ENCODE peak calls at places on chromosomes 6 and 20, in four cellular contexts. One of them, this sample, is unnamed.

GRCh38 chr6:37314803-37315515 is 38.8 kb upstream of the RNF8 start:
- DNase-seq in Caki2: peak
- DNase-seq in T-helper 2 cell treated with Interferon-gamma antibody and Interleukin-4, amounts not matched to agents 5 μg/mL and 100 μg/mL, for 36 hours: peak
- DNase-seq in left ventricle myocardium inferior: no peak
- DNase-seq in this sample: no peak

GRCh38 chr6:98636941-98637340 is 197.4 kb upstream of the POU3F2 start:
- DNase-seq in T-helper 2 cell treated with Interferon-gamma antibody and Interleukin-4, amounts not matched to agents 5 μg/mL and 100 μg/mL, for 36 hours: no peak
- DNase-seq in left ventricle myocardium inferior: no peak
- DNase-seq in Caki2: no peak
- DNase-seq in this sample: no peak

GRCh38 chr6:47066418-47066817 is 24.3 kb upstream of the ADGRF1 start:
- DNase-seq in T-helper 2 cell treated with Interferon-gamma antibody and Interleukin-4, amounts not matched to agents 5 μg/mL and 100 μg/mL, for 36 hours: no peak
- DNase-seq in left ventricle myocardium inferior: no peak
- DNase-seq in Caki2: no peak
- DNase-seq in this sample: no peak

GRCh38 chr6:4017058-4017457 is 61.9 kb downstream of the FAM217A start:
- DNase-seq in left ventricle myocardium inferior: no peak
- DNase-seq in Caki2: no peak
- DNase-seq in T-helper 2 cell treated with Interferon-gamma antibody and Interleukin-4, amounts not matched to agents 5 μg/mL and 100 μg/mL, for 36 hours: no peak
- DNase-seq in this sample: no peak

GRCh38 chr6:129015721-129016120 is 132.8 kb downstream of the LAMA2 start:
- DNase-seq in left ventricle myocardium inferior: no peak
- DNase-seq in Caki2: no peak
- DNase-seq in T-helper 2 cell treated with Interferon-gamma antibody and Interleukin-4, amounts not matched to agents 5 μg/mL and 100 μg/mL, for 36 hours: no peak
- DNase-seq in this sample: no peak

GRCh38 chr6:37559060-37559459 is 59.4 kb upstream of the CCDC167 start:
- DNase-seq in Caki2: no peak
- DNase-seq in T-helper 2 cell treated with Interferon-gamma antibody and Interleukin-4, amounts not matched to agents 5 μg/mL and 100 μg/mL, for 36 hours: no peak
- DNase-seq in left ventricle myocardium inferior: no peak
- DNase-seq in this sample: no peak

GRCh38 chr6:34536251-34536958 is 19.7 kb downstream of the SPDEF start:
- DNase-seq in left ventricle myocardium inferior: no peak
- DNase-seq in Caki2: no peak
- DNase-seq in T-helper 2 cell treated with Interferon-gamma antibody and Interleukin-4, amounts not matched to agents 5 μg/mL and 100 μg/mL, for 36 hours: no peak
- DNase-seq in this sample: no peak

GRCh38 chr6:89840538-89840937 is 10.9 kb downstream of the CASP8AP2 start:
- DNase-seq in left ventricle myocardium inferior: no peak
- DNase-seq in Caki2: peak
- DNase-seq in T-helper 2 cell treated with Interferon-gamma antibody and Interleukin-4, amounts not matched to agents 5 μg/mL and 100 μg/mL, for 36 hours: no peak
- DNase-seq in this sample: no peak

GRCh38 chr6:39770476-39770875 is 21.7 kb upstream of the DAAM2 start:
- DNase-seq in T-helper 2 cell treated with Interferon-gamma antibody and Interleukin-4, amounts not matched to agents 5 μg/mL and 100 μg/mL, for 36 hours: no peak
- DNase-seq in left ventricle myocardium inferior: no peak
- DNase-seq in Caki2: no peak
- DNase-seq in this sample: no peak

GRCh38 chr6:115441671-115442070 is 619.0 kb downstream of the FRK start:
- DNase-seq in T-helper 2 cell treated with Interferon-gamma antibody and Interleukin-4, amounts not matched to agents 5 μg/mL and 100 μg/mL, for 36 hours: no peak
- DNase-seq in left ventricle myocardium inferior: no peak
- DNase-seq in Caki2: no peak
- DNase-seq in this sample: no peak

GRCh38 chr6:21679761-21680265 is 86.3 kb downstream of the SOX4 start:
- DNase-seq in T-helper 2 cell treated with Interferon-gamma antibody and Interleukin-4, amounts not matched to agents 5 μg/mL and 100 μg/mL, for 36 hours: no peak
- DNase-seq in Caki2: peak
- DNase-seq in left ventricle myocardium inferior: no peak
- DNase-seq in this sample: no peak

GRCh38 chr6:32073066-32073465 is 34.9 kb downstream of the CYP21A2 start:
- DNase-seq in Caki2: no peak
- DNase-seq in T-helper 2 cell treated with Interferon-gamma antibody and Interleukin-4, amounts not matched to agents 5 μg/mL and 100 μg/mL, for 36 hours: no peak
- DNase-seq in left ventricle myocardium inferior: no peak
- DNase-seq in this sample: no peak

GRCh38 chr6:152416652-152417051 is 220.5 kb downstream of the SYNE1 start:
- DNase-seq in T-helper 2 cell treated with Interferon-gamma antibody and Interleukin-4, amounts not matched to agents 5 μg/mL and 100 μg/mL, for 36 hours: no peak
- DNase-seq in Caki2: no peak
- DNase-seq in left ventricle myocardium inferior: no peak
- DNase-seq in this sample: no peak

GRCh38 chr20:18778993-18779392 is 34.6 kb upstream of the SCP2D1 start:
- DNase-seq in T-helper 2 cell treated with Interferon-gamma antibody and Interleukin-4, amounts not matched to agents 5 μg/mL and 100 μg/mL, for 36 hours: no peak
- DNase-seq in left ventricle myocardium inferior: no peak
- DNase-seq in Caki2: no peak
- DNase-seq in this sample: no peak

GRCh38 chr20:10523438-10523837 is 88.3 kb downstream of the SLX4IP start:
- DNase-seq in T-helper 2 cell treated with Interferon-gamma antibody and Interleukin-4, amounts not matched to agents 5 μg/mL and 100 μg/mL, for 36 hours: no peak
- DNase-seq in left ventricle myocardium inferior: no peak
- DNase-seq in Caki2: peak
- DNase-seq in this sample: no peak

GRCh38 chr6:29628419-29629281 is 4.3 kb downstream of the GABBR1 start:
- DNase-seq in T-helper 2 cell treated with Interferon-gamma antibody and Interleukin-4, amounts not matched to agents 5 μg/mL and 100 μg/mL, for 36 hours: peak
- DNase-seq in left ventricle myocardium inferior: peak
- DNase-seq in Caki2: peak
- DNase-seq in this sample: peak

GRCh38 chr20:34112600-34113061 is 588 bp upstream of the EIF2S2 start:
- DNase-seq in Caki2: no peak
- DNase-seq in left ventricle myocardium inferior: no peak
- DNase-seq in T-helper 2 cell treated with Interferon-gamma antibody and Interleukin-4, amounts not matched to agents 5 μg/mL and 100 μg/mL, for 36 hours: no peak
- DNase-seq in this sample: peak

GRCh38 chr6:16684896-16685554 is 76.2 kb downstream of the ATXN1 start:
- DNase-seq in Caki2: peak
- DNase-seq in T-helper 2 cell treated with Interferon-gamma antibody and Interleukin-4, amounts not matched to agents 5 μg/mL and 100 μg/mL, for 36 hours: peak
- DNase-seq in left ventricle myocardium inferior: no peak
- DNase-seq in this sample: no peak

GRCh38 chr20:6492396-6493055 is 275.0 kb upstream of the BMP2 start:
- DNase-seq in left ventricle myocardium inferior: no peak
- DNase-seq in T-helper 2 cell treated with Interferon-gamma antibody and Interleukin-4, amounts not matched to agents 5 μg/mL and 100 μg/mL, for 36 hours: no peak
- DNase-seq in Caki2: peak
- DNase-seq in this sample: no peak

GRCh38 chr6:76052314-76052713 is 20.1 kb downstream of the IMPG1 start:
- DNase-seq in Caki2: no peak
- DNase-seq in T-helper 2 cell treated with Interferon-gamma antibody and Interleukin-4, amounts not matched to agents 5 μg/mL and 100 μg/mL, for 36 hours: no peak
- DNase-seq in left ventricle myocardium inferior: no peak
- DNase-seq in this sample: no peak

GRCh38 chr6:3532296-3532916 is 75.6 kb upstream of the SLC22A23 start:
- DNase-seq in T-helper 2 cell treated with Interferon-gamma antibody and Interleukin-4, amounts not matched to agents 5 μg/mL and 100 μg/mL, for 36 hours: no peak
- DNase-seq in Caki2: no peak
- DNase-seq in left ventricle myocardium inferior: no peak
- DNase-seq in this sample: no peak

GRCh38 chr6:151388997-151389639 is 2.2 kb downstream of the ZBTB2 start:
- DNase-seq in T-helper 2 cell treated with Interferon-gamma antibody and Interleukin-4, amounts not matched to agents 5 μg/mL and 100 μg/mL, for 36 hours: no peak
- DNase-seq in left ventricle myocardium inferior: no peak
- DNase-seq in Caki2: no peak
- DNase-seq in this sample: no peak

GRCh38 chr6:135358907-135359459 is 138.6 kb downstream of the AHI1 start:
- DNase-seq in left ventricle myocardium inferior: no peak
- DNase-seq in T-helper 2 cell treated with Interferon-gamma antibody and Interleukin-4, amounts not matched to agents 5 μg/mL and 100 μg/mL, for 36 hours: no peak
- DNase-seq in Caki2: no peak
- DNase-seq in this sample: no peak

GRCh38 chr6:82589509-82590206 is 226.0 kb downstream of the TPBG start:
- DNase-seq in left ventricle myocardium inferior: no peak
- DNase-seq in Caki2: peak
- DNase-seq in T-helper 2 cell treated with Interferon-gamma antibody and Interleukin-4, amounts not matched to agents 5 μg/mL and 100 μg/mL, for 36 hours: no peak
- DNase-seq in this sample: no peak

GRCh38 chr6:42022755-42023384 is 27.5 kb upstream of the TAF8 start:
- DNase-seq in Caki2: no peak
- DNase-seq in left ventricle myocardium inferior: no peak
- DNase-seq in T-helper 2 cell treated with Interferon-gamma antibody and Interleukin-4, amounts not matched to agents 5 μg/mL and 100 μg/mL, for 36 hours: no peak
- DNase-seq in this sample: no peak

GRCh38 chr6:40349566-40350192 is 237.5 kb downstream of the LRFN2 start:
- DNase-seq in left ventricle myocardium inferior: no peak
- DNase-seq in T-helper 2 cell treated with Interferon-gamma antibody and Interleukin-4, amounts not matched to agents 5 μg/mL and 100 μg/mL, for 36 hours: no peak
- DNase-seq in Caki2: no peak
- DNase-seq in this sample: no peak

GRCh38 chr6:23106951-23107350 is 537.6 kb downstream of the HDGFL1 start:
- DNase-seq in T-helper 2 cell treated with Interferon-gamma antibody and Interleukin-4, amounts not matched to agents 5 μg/mL and 100 μg/mL, for 36 hours: no peak
- DNase-seq in left ventricle myocardium inferior: no peak
- DNase-seq in Caki2: no peak
- DNase-seq in this sample: no peak

GRCh38 chr6:49664817-49665216 is 28.2 kb upstream of the RHAG start:
- DNase-seq in Caki2: no peak
- DNase-seq in left ventricle myocardium inferior: no peak
- DNase-seq in T-helper 2 cell treated with Interferon-gamma antibody and Interleukin-4, amounts not matched to agents 5 μg/mL and 100 μg/mL, for 36 hours: no peak
- DNase-seq in this sample: no peak

GRCh38 chr6:18609715-18610114 is 222.6 kb downstream of the RNF144B start:
- DNase-seq in T-helper 2 cell treated with Interferon-gamma antibody and Interleukin-4, amounts not matched to agents 5 μg/mL and 100 μg/mL, for 36 hours: no peak
- DNase-seq in Caki2: peak
- DNase-seq in left ventricle myocardium inferior: no peak
- DNase-seq in this sample: no peak

GRCh38 chr6:133343220-133343619 is 102.1 kb downstream of the EYA4 start:
- DNase-seq in Caki2: no peak
- DNase-seq in left ventricle myocardium inferior: no peak
- DNase-seq in T-helper 2 cell treated with Interferon-gamma antibody and Interleukin-4, amounts not matched to agents 5 μg/mL and 100 μg/mL, for 36 hours: no peak
- DNase-seq in this sample: no peak

GRCh38 chr20:1712634-1713625 is 55.4 kb upstream of the SIRPG start:
- DNase-seq in left ventricle myocardium inferior: no peak
- DNase-seq in T-helper 2 cell treated with Interferon-gamma antibody and Interleukin-4, amounts not matched to agents 5 μg/mL and 100 μg/mL, for 36 hours: no peak
- DNase-seq in Caki2: no peak
- DNase-seq in this sample: no peak

GRCh38 chr6:159193923-159194322 is 24.7 kb downstream of the FNDC1 start:
- DNase-seq in left ventricle myocardium inferior: no peak
- DNase-seq in Caki2: no peak
- DNase-seq in T-helper 2 cell treated with Interferon-gamma antibody and Interleukin-4, amounts not matched to agents 5 μg/mL and 100 μg/mL, for 36 hours: no peak
- DNase-seq in this sample: no peak

GRCh38 chr20:39019805-39020325 is 57.7 kb downstream of the DHX35 start:
- DNase-seq in left ventricle myocardium inferior: no peak
- DNase-seq in T-helper 2 cell treated with Interferon-gamma antibody and Interleukin-4, amounts not matched to agents 5 μg/mL and 100 μg/mL, for 36 hours: peak
- DNase-seq in Caki2: no peak
- DNase-seq in this sample: no peak

GRCh38 chr6:169188051-169188863 is 65.4 kb downstream of the THBS2 start:
- DNase-seq in Caki2: peak
- DNase-seq in T-helper 2 cell treated with Interferon-gamma antibody and Interleukin-4, amounts not matched to agents 5 μg/mL and 100 μg/mL, for 36 hours: no peak
- DNase-seq in left ventricle myocardium inferior: no peak
- DNase-seq in this sample: no peak

GRCh38 chr6:63351995-63352586 is 32.3 kb upstream of the LGSN start:
- DNase-seq in Caki2: peak
- DNase-seq in T-helper 2 cell treated with Interferon-gamma antibody and Interleukin-4, amounts not matched to agents 5 μg/mL and 100 μg/mL, for 36 hours: no peak
- DNase-seq in left ventricle myocardium inferior: no peak
- DNase-seq in this sample: no peak